ENCODE peak calls at places on chromosomes 4 and X, in seven cellular contexts. D is CD8-positive, alpha-beta T cell; L is uterus; M is sigmoid colon; I is CD4-positive, alpha-beta T cell; J is progenitor cell of endocrine pancreas; K is mucosa of descending colon. W is an unnamed sample.

GRCh38 chr4:105956566-105956965 is 61.3 kb downstream of the NPNT start:
- DNase-seq in I (no peak), K (no peak), J (no peak), M (no peak), D (no peak), L (no peak), W (no peak)

GRCh38 chr4:89889289-89889688 is 5.4 kb upstream of the MMRN1 start:
- DNase-seq in M (no peak), J (no peak), K (no peak), L (no peak), I (no peak), D (no peak), W (peak)

GRCh38 chr4:86856896-86857295 is 7.7 kb upstream of the SLC10A6 start:
- DNase-seq in D (no peak), M (no peak), I (no peak), K (no peak), L (no peak), J (no peak), W (no peak)

GRCh38 chr4:62644372-62644771 is 1444.2 kb downstream of the ADGRL3 start:
- DNase-seq in M (no peak), K (no peak), L (no peak), J (no peak), I (no peak), D (no peak), W (no peak)

GRCh38 chrX:8042304-8042703 is 115.1 kb upstream of the PNPLA4 start:
- DNase-seq in K (no peak), D (no peak), I (no peak), M (no peak), J (no peak), L (no peak), W (no peak)

GRCh38 chrX:41695464-41695863 is 6.7 kb downstream of the GPR34 start:
- DNase-seq in D (no peak), M (no peak), K (no peak), J (no peak), I (no peak), L (no peak), W (no peak)

GRCh38 chr4:163180087-163180486 is 13.4 kb upstream of the NAF1 start:
- DNase-seq in D (no peak), K (no peak), L (no peak), I (no peak), J (no peak), M (no peak), W (no peak)

GRCh38 chr4:58502839-58503238 is 1392.7 kb upstream of the IGFBP7 start:
- DNase-seq in L (no peak), D (no peak), M (no peak), I (no peak), J (no peak), K (no peak), W (no peak)

GRCh38 chrX:108437789-108438623 is at the start of gene COL4A6:
- DNase-seq in M (no peak), D (no peak), I (no peak), K (no peak), L (peak), J (peak), W (no peak)

GRCh38 chr4:110106946-110107325 is 91.5 kb downstream of the ELOVL6 start:
- DNase-seq in I (no peak), L (no peak), D (no peak), M (no peak), J (no peak), K (no peak), W (no peak)

GRCh38 chr4:19317377-19317776 is 934.3 kb upstream of the SLIT2 start:
- DNase-seq in D (no peak), J (no peak), L (no peak), I (no peak), M (no peak), K (no peak), W (no peak)

GRCh38 chr4:165476214-165477098 is 97.6 kb downstream of the CPE start:
- DNase-seq in M (no peak), D (no peak), I (no peak), J (no peak), K (no peak), L (no peak), W (no peak)

GRCh38 chr4:57102050-57102564 is 8.1 kb downstream of the IGFBP7 start:
- DNase-seq in L (peak), I (no peak), D (no peak), J (no peak), K (no peak), M (peak), W (no peak)

GRCh38 chrX:104284407-104285000 is 29.8 kb upstream of the ESX1 start:
- DNase-seq in K (no peak), L (peak), D (no peak), I (no peak), J (no peak), M (no peak), W (no peak)

GRCh38 chr4:87949961-87950360 is 25.6 kb upstream of the SPP1 start:
- DNase-seq in J (no peak), K (no peak), I (no peak), M (no peak), D (no peak), L (peak), W (no peak)

GRCh38 chrX:110045988-110046387 is 43.1 kb downstream of the TMEM164 start:
- DNase-seq in K (no peak), I (no peak), M (no peak), L (no peak), J (no peak), D (no peak), W (no peak)

DNA sequence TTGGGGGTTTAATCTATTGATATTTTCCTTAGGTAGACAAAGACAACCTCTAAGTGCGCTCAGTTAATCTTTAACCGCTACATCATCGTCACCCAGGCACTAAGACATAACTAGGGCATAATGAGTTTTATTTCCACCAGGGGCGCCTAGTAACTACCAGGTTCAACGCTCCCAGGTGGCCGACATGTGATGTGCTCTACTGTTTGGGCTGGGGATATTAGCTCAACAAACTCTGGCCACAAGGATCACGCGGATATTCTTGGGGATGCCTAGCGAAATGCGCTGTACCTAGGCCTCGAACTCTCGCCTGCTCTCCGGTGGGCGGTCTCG is 915 bp upstream of the RAB33B start:
- DNase-seq in I (peak), M (no peak), J (no peak), L (no peak), D (no peak), K (no peak), W (no peak)
- TF ChIP-seq CTCF in I (peak), M (peak), J (peak), L (peak), D (peak), K (peak), W (peak)

DNA sequence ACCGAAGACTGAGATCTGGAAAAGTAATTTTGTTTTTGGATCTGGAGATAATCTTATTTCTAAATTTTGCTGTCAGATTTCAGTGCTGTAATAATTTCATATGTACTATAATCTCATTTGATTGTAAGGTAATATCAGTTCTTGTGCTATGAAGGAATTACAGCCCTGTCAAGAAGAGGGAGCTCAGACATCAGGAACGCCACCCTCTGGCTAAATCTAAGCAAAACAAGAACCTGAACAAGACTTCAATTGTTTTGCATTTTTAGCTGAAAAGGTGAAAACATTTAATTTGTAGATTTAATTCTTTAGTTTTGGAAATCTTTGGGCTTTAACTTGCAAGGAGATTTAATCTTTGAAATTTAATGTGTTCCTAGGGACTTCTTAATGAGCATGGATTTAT is 525.4 kb upstream of the HS3ST1 start:
- DNase-seq in I (no peak), J (no peak), K (no peak), L (no peak), D (no peak), M (no peak), W (no peak)
- TF ChIP-seq CTCF in I (no peak), J (peak), K (peak), L (peak), D (no peak), M (no peak), W (peak)

GRCh38 chrX:149940015-149940716 is 1.9 kb upstream of the EOLA2 start:
- DNase-seq in I (peak), J (peak), L (peak), D (peak), M (peak), K (peak), W (peak)
- TF ChIP-seq CTCF in I (no peak), J (peak), L (peak), D (peak), M (peak), K (peak), W (no peak)

DNA sequence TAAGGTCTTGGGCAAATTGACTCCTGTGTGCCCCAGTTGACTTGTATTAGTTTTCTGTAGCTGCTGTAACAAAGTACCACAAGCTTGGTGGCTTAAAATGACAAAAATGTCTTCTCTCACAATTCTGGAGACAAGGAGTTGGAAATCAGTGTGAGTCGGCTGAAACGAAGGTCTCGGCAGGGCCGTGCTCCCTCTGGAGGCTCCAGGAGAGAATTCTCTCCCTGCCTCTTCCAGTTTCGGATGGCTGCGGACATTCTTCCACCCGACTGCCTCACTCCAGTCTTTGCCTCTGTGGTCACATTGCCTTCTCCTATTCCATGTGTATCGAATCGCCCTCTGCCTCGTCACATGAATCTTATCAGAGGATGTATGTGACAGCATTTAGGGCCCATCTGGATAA is 66.0 kb upstream of the PHOX2B start:
- DNase-seq in D (no peak), K (no peak), L (no peak), I (no peak), M (no peak), J (no peak), W (no peak)
- TF ChIP-seq CTCF in D (no peak), K (no peak), L (no peak), I (no peak), M (no peak), J (peak), W (no peak)

GRCh38 chrX:78378476-78379115 is 51.2 kb upstream of the CYSLTR1 start:
- DNase-seq in J (no peak), K (no peak), D (no peak), M (no peak), L (no peak), I (no peak), W (no peak)

GRCh38 chrX:78377186-78377585 is 49.8 kb upstream of the CYSLTR1 start:
- DNase-seq in J (no peak), L (no peak), K (no peak), I (no peak), D (no peak), M (no peak), W (no peak)

GRCh38 chrX:78375894-78376293 is 48.5 kb upstream of the CYSLTR1 start:
- DNase-seq in J (no peak), I (no peak), M (no peak), D (no peak), K (no peak), L (no peak), W (no peak)
- TF ChIP-seq CTCF in J (no peak), I (no peak), M (no peak), D (no peak), K (no peak), L (no peak), W (no peak)

DNA sequence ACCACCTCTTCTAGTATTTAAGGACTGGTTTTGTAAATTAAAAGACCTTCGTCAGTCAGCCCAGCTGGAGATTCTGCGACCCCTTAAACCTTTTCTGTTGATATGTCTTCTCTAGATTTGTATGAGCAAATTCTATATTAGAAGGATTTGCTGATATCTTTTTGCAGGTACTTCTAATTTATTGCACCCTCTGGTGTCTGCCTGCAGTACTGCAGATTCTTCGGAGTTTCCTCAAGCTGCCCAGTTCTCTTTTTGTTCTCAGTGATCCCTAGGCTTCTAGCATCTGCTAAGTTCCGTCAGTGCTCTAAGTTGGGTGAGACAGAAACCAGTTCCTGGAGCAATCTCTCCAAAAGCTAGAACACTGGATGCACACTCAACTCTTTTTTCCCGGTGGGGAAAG is 545.2 kb downstream of the C4orf33 start:
- DNase-seq in J (peak), K (no peak), L (peak), I (peak), D (peak), M (peak), W (no peak)
- TF ChIP-seq CTCF in J (peak), K (peak), L (peak), I (peak), D (peak), M (peak), W (peak)

GRCh38 chrX:145190801-145191389 is 56.4 kb upstream of the SPANXN1 start:
- DNase-seq in L (no peak), J (no peak), K (no peak), D (no peak), I (no peak), M (no peak), W (no peak)
- TF ChIP-seq CTCF in L (no peak), J (peak), K (no peak), D (no peak), I (no peak), M (no peak), W (peak)

GRCh38 chr4:72301759-72302158 is 267.3 kb downstream of the ADAMTS3 start:
- DNase-seq in I (no peak), D (no peak), K (no peak), L (no peak), J (no peak), M (no peak), W (no peak)

GRCh38 chr4:72300126-72300525 is 268.3 kb downstream of the NPFFR2 start:
- DNase-seq in M (no peak), J (no peak), L (no peak), D (no peak), I (no peak), K (no peak), W (no peak)

GRCh38 chr4:72290737-72291136 is 258.9 kb downstream of the NPFFR2 start:
- DNase-seq in J (no peak), K (no peak), M (no peak), I (no peak), D (no peak), L (no peak), W (no peak)

DNA sequence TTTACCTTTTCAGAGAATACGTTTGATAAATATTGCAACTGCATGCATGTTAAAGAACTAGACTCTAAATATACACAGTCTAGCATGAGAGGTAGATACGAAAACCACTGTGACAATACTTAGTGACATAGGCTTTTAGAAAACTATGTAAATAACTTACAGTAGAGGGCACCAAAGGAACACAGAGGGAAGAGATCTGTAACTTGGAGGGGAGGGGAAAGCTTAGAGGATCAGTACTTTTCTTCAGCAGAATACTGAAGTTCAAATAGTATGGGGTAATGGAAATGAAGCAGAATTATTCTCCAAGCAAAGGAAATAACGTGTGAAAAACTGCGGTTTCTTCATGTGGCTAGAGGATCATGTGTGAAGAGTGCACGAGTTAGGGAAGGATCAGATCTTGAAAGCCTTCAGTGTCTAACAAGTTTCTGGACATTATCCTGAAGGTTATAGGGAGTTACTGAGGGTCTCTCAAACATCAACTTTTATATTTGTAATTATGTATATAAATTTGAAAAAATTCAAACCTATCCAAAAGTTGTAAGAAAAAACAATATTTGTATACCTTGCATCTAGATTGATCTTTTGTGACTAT is 264.3 kb downstream of the NPFFR2 start:
- DNase-seq in L (no peak), K (no peak), I (no peak), D (no peak), M (no peak), J (no peak), W (no peak)
- TF ChIP-seq CTCF in L (peak), K (no peak), I (peak), D (no peak), M (peak), J (peak), W (no peak)

GRCh38 chr4:40289366-40290188 is 45.6 kb upstream of the CHRNA9 start:
- DNase-seq in J (no peak), L (no peak), M (peak), D (no peak), K (no peak), I (no peak), W (no peak)

GRCh38 chr4:40283413-40283812 is 51.7 kb upstream of the CHRNA9 start:
- DNase-seq in K (no peak), I (no peak), D (no peak), J (no peak), L (no peak), M (peak), W (no peak)

GRCh38 chr4:40292313-40292759 is 42.8 kb upstream of the CHRNA9 start:
- DNase-seq in D (no peak), L (no peak), I (no peak), M (no peak), K (no peak), J (no peak), W (peak)

GRCh38 chr4:40283968-40284367 is 51.2 kb upstream of the CHRNA9 start:
- DNase-seq in J (no peak), K (no peak), L (no peak), D (peak), M (peak), I (peak), W (no peak)

GRCh38 chr4:40288547-40288946 is 46.6 kb upstream of the CHRNA9 start:
- DNase-seq in M (peak), J (no peak), D (no peak), I (no peak), K (no peak), L (no peak), W (no peak)
- TF ChIP-seq CTCF in M (no peak), J (no peak), D (no peak), I (no peak), K (no peak), L (no peak), W (no peak)

DNA sequence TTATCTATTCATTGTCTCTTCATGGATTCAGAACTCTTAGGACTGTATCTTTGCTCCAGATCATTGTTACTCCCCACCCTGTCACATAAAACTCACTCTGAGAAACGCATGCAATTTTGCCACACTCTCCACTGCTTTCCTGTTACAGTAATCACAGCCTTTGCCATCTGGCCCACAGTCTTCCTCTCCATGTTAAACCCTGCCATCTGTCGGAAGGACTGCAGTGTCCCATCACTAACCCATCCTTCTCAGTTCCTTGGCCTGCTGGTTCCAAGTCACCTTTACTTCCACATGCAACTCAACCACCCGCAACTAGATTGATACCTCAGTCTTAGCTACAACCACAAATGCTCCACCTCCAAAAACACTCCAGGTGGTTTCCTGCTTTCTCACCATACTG is 308.7 kb upstream of the FAM241A start:
- DNase-seq in I (no peak), K (no peak), M (no peak), J (no peak), D (no peak), L (no peak), W (no peak)
- TF ChIP-seq CTCF in I (no peak), K (no peak), M (no peak), J (no peak), D (no peak), L (no peak), W (no peak)